ENCODE peak calls at places on chromosomes 5 and 9, in four cellular contexts. Z is tibial nerve, X is colonic mucosa, C is mucosa of descending colon. L is an unnamed sample.

GRCh38 chr5:117207088-117207668 is 632.6 kb upstream of the SEMA6A start:
- DNase-seq in Z (no peak), C (no peak), X (no peak), L (no peak)

GRCh38 chr5:87368601-87369000 is 44.1 kb downstream of the CCNH start:
- DNase-seq in Z (no peak), C (no peak), X (no peak), L (no peak)

GRCh38 chr9:93893899-93894690 is 61.1 kb downstream of the BARX1 start:
- DNase-seq in C (peak; percentile 37), X (peak; percentile 64), Z (no peak), L (peak; percentile 61)

GRCh38 chr9:90420714-90421513 is 221.7 kb downstream of the DIRAS2 start:
- DNase-seq in X (no peak), C (no peak), Z (no peak), L (no peak)

GRCh38 chr9:113624721-113625120 is 161.2 kb downstream of the RGS3 start:
- DNase-seq in Z (no peak), C (no peak), X (no peak), L (no peak)

GRCh38 chr9:90942555-90942954 is 140.9 kb downstream of the SYK start:
- DNase-seq in C (no peak), Z (no peak), X (no peak), L (no peak)

GRCh38 chr5:4233671-4234070 is 638.0 kb downstream of the IRX1 start:
- DNase-seq in Z (no peak), X (no peak), C (no peak), L (no peak)

GRCh38 chr5:172151661-172152210 is 36.3 kb downstream of the STK10 start:
- DNase-seq in X (no peak), C (no peak), Z (no peak), L (no peak)

GRCh38 chr5:97658116-97658900 is 475.3 kb upstream of the RIOK2 start:
- DNase-seq in C (no peak), Z (no peak), X (no peak), L (no peak)

GRCh38 chr5:9269024-9269423 is 276.9 kb downstream of the SEMA5A start:
- DNase-seq in C (no peak), Z (no peak), X (no peak), L (no peak)

GRCh38 chr9:88722753-88723152 is 187.8 kb downstream of the NXNL2 start:
- DNase-seq in Z (no peak), X (no peak), C (no peak), L (no peak)

GRCh38 chr9:700365-701282 is 140.9 kb upstream of the DMRT1 start:
- DNase-seq in Z (no peak), C (no peak), X (no peak), L (no peak)

GRCh38 chr9:698276-698675 is 143.2 kb upstream of the DMRT1 start:
- DNase-seq in X (no peak), Z (no peak), C (no peak), L (no peak)

GRCh38 chr9:699396-699795 is 142.1 kb upstream of the DMRT1 start:
- DNase-seq in Z (no peak), C (no peak), X (no peak), L (no peak)

GRCh38 chr9:696332-697090 is 145.0 kb upstream of the DMRT1 start:
- DNase-seq in C (no peak), Z (no peak), X (no peak), L (no peak)

DNA sequence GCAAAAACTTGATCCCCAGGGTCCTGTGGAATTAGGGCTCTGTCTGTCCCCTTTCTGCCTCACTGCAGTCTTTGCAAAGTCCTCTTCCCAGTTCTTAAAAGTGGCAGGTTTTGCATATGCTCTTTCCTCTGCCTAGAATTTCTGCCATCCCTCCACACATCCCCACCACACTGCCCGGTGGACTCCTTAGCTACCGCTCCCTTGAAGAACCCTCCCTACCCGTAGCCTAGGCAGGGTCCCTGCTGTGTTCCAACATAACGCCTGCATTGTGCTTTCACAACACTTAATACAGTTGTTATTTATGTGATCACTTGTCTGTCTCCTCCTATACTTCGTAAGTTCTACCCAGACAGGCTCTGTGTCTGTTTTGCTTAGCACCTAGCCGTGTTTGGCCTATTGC is 142.6 kb upstream of the DMRT1 start:
- DNase-seq in X (no peak), C (no peak), Z (no peak), L (no peak)
- H3K4me1 ChIP-seq in X (no peaks in the 10 kb centered on the region), C (peaks cover 3% of the 10 kb centered on the region), Z (peaks cover 64% of the 10 kb centered on the region), L (no peaks in the 10 kb centered on the region)

GRCh38 chr9:126783958-126784357 is 20.9 kb upstream of the ZBTB43 start:
- DNase-seq in C (no peak), X (no peak), Z (no peak), L (no peak)

GRCh38 chr9:126784401-126784800 is 20.4 kb upstream of the ZBTB43 start:
- DNase-seq in X (peak; percentile 7), C (no peak), Z (no peak), L (no peak)

GRCh38 chr9:126777733-126778132 is 27.1 kb upstream of the ZBTB43 start:
- DNase-seq in Z (no peak), C (no peak), X (no peak), L (no peak)

GRCh38 chr9:126781186-126781585 is 23.7 kb upstream of the ZBTB43 start:
- DNase-seq in X (no peak), C (no peak), Z (no peak), L (no peak)

GRCh38 chr9:126781717-126782388 is 23.0 kb upstream of the ZBTB43 start:
- DNase-seq in C (peak; percentile 75), Z (peak; percentile 83), X (peak; percentile 78), L (peak; percentile 78)
- H3K4me3 ChIP-seq in C (no peak overlapping the region), Z (no peak overlapping the region), X (no peak overlapping the region), L (no peak overlapping the region)

DNA sequence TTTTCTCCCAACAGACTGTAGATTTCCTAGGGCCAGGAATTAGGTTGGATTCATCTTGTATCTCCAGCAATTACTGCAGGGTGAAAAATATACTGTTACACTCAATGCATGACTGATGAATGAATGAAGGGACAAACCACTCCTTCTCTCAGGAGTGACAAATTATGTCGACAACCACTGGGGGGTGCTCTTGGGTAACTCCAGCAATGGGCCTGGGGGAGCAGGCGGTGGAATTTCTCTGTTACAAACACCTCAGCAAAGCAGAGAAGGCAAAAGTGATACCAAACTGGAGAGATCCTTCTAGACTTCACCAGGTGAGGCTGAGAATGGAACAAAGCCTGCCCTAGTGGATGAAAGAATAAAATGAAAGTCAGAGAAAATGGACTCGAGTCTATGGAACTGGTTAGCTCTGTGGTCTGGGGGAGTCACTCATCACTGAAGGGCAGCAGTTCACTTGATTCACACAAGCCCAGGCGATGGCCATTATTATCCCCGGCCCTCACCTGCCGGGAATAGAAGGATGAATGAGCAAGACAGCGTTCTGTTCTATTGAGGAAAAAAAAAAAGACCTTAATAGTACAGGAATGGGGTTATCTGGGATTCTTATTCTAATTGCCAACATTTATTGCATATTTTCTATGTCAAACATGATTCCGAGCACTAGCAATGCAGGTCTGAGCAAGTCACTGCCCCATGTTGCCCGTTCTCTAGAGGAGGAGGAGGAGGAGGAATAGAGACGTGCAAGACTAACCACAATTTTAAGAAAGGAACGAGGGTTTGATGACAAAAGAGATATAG is 341.1 kb downstream of the ASTN2 start:
- DNase-seq in Z (no peak), C (no peak), X (no peak), L (no peak)
- TF ChIP-seq CTCF in Z (no peak), C (no peak), X (no peak), L (no peak)

GRCh38 chr5:142832263-142832662 is 62.1 kb downstream of the ARHGAP26 start:
- DNase-seq in X (no peak), C (no peak), Z (no peak), L (no peak)
- H3K4me1 ChIP-seq in X (peaks cover 8% of the 10 kb centered on the region), C (peaks cover 24% of the 10 kb centered on the region), Z (peaks cover 62% of the 10 kb centered on the region), L (no peaks in the 10 kb centered on the region)

GRCh38 chr5:90558344-90559192 is at the start of gene ADGRV1:
- DNase-seq in X (peak; percentile 89), C (peak; percentile 91), Z (peak; percentile 8), L (no peak)
- H3K4me3 ChIP-seq in X (peak within 1 kb of the TSS; percentile 56), C (peak within 1 kb of the TSS; percentile 12), Z (peak within 1 kb of the TSS; percentile 40), L (no peak within 1 kb of the TSS)

GRCh38 chr9:4077499-4078102 is 222.3 kb downstream of the GLIS3 start:
- DNase-seq in Z (peak; percentile 80), C (peak; percentile 80), X (peak; percentile 93), L (peak; percentile 66)
- TF ChIP-seq CTCF in Z (no peak), C (peak; percentile 53), X (peak; percentile 69), L (peak; percentile 58)

DNA sequence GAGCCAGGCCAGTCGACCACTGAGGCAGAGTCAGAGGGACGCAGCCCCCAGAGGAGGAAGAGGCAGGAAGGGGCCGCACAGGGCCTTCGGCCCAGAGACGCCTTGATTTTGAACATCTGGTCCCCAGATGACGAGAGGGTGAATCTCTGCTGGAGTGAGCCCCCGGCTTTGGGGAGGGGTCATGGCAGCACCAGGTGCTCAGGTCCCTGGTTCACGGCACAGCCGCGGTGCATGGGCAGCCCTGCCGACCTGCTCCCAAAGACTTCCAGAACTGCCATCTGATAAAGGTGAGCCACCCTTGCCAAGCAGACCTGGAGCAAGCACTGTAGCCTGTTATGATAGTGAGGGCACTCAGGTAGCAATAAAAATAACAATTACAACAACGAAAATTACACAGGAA is 29.8 kb downstream of the LPCAT1 start:
- DNase-seq in Z (no peak), X (no peak), C (no peak), L (no peak)
- H3K4me1 ChIP-seq in Z (no peaks in the 10 kb centered on the region), X (no peaks in the 10 kb centered on the region), C (no peaks in the 10 kb centered on the region), L (no peaks in the 10 kb centered on the region)